ENCODE peak calls at places on chromosomes 12 and 14, in ten cellular contexts. One of them, this sample, is unnamed. For H3K9me3, the result is how much of the 10 kb centered on the place peaks cover.

GRCh38 chr12:132161046-132161781 is 17.0 kb downstream of the NOC4L start:
- DNase-seq in left ventricle myocardium inferior: peak
- DNase-seq in right cardiac atrium: peak
- DNase-seq in transverse colon: no peak
- DNase-seq in A549: peak
- DNase-seq in effector memory CD4-positive, alpha-beta T cell: no peak
- DNase-seq in heart left ventricle: no peak
- DNase-seq in ovary: no peak
- DNase-seq in CD8-positive, alpha-beta memory T cell: no peak
- DNase-seq in cardiac muscle cell: no peak
- DNase-seq in this sample: no peak

GRCh38 chr14:55607386-55607785 is 27.4 kb downstream of the KTN1 start:
- DNase-seq in left ventricle myocardium inferior: no peak
- DNase-seq in right cardiac atrium: no peak
- DNase-seq in transverse colon: no peak
- DNase-seq in A549: no peak
- DNase-seq in effector memory CD4-positive, alpha-beta T cell: no peak
- DNase-seq in heart left ventricle: no peak
- DNase-seq in ovary: no peak
- DNase-seq in CD8-positive, alpha-beta memory T cell: no peak
- DNase-seq in cardiac muscle cell: no peak
- DNase-seq in this sample: no peak

GRCh38 chr12:31991815-31992214 is 32.6 kb downstream of the RESF1 start:
- DNase-seq in left ventricle myocardium inferior: no peak
- DNase-seq in right cardiac atrium: no peak
- DNase-seq in transverse colon: no peak
- DNase-seq in A549: no peak
- DNase-seq in effector memory CD4-positive, alpha-beta T cell: no peak
- DNase-seq in heart left ventricle: no peak
- DNase-seq in ovary: no peak
- DNase-seq in CD8-positive, alpha-beta memory T cell: no peak
- DNase-seq in cardiac muscle cell: no peak
- DNase-seq in this sample: no peak

GRCh38 chr14:99513946-99514551 is 32.8 kb downstream of the CCNK start:
- DNase-seq in left ventricle myocardium inferior: no peak
- DNase-seq in right cardiac atrium: peak
- DNase-seq in transverse colon: no peak
- DNase-seq in A549: no peak
- DNase-seq in effector memory CD4-positive, alpha-beta T cell: no peak
- DNase-seq in heart left ventricle: peak
- DNase-seq in ovary: no peak
- DNase-seq in CD8-positive, alpha-beta memory T cell: no peak
- DNase-seq in cardiac muscle cell: no peak
- DNase-seq in this sample: no peak

GRCh38 chr14:50605776-50606175 is 45.8 kb downstream of the ATL1 start:
- DNase-seq in left ventricle myocardium inferior: no peak
- DNase-seq in right cardiac atrium: no peak
- DNase-seq in transverse colon: no peak
- DNase-seq in A549: no peak
- DNase-seq in effector memory CD4-positive, alpha-beta T cell: no peak
- DNase-seq in heart left ventricle: no peak
- DNase-seq in ovary: no peak
- DNase-seq in CD8-positive, alpha-beta memory T cell: no peak
- DNase-seq in cardiac muscle cell: no peak
- DNase-seq in this sample: no peak

GRCh38 chr12:10368206-10369171 is 21.4 kb downstream of the KLRK1 start:
- DNase-seq in left ventricle myocardium inferior: no peak
- DNase-seq in right cardiac atrium: peak
- DNase-seq in transverse colon: no peak
- DNase-seq in A549: no peak
- DNase-seq in effector memory CD4-positive, alpha-beta T cell: no peak
- DNase-seq in heart left ventricle: no peak
- DNase-seq in ovary: peak
- DNase-seq in CD8-positive, alpha-beta memory T cell: no peak
- DNase-seq in cardiac muscle cell: no peak
- DNase-seq in this sample: peak

GRCh38 chr12:87120440-87120839 is 864.2 kb upstream of the MGAT4C start:
- DNase-seq in left ventricle myocardium inferior: no peak
- DNase-seq in right cardiac atrium: no peak
- DNase-seq in transverse colon: no peak
- DNase-seq in A549: peak
- DNase-seq in effector memory CD4-positive, alpha-beta T cell: no peak
- DNase-seq in heart left ventricle: peak
- DNase-seq in ovary: no peak
- DNase-seq in CD8-positive, alpha-beta memory T cell: no peak
- DNase-seq in cardiac muscle cell: no peak
- DNase-seq in this sample: no peak

GRCh38 chr12:98973395-98973794 is 328.3 kb downstream of the APAF1 start:
- DNase-seq in left ventricle myocardium inferior: no peak
- DNase-seq in right cardiac atrium: no peak
- DNase-seq in transverse colon: no peak
- DNase-seq in A549: peak
- DNase-seq in effector memory CD4-positive, alpha-beta T cell: no peak
- DNase-seq in heart left ventricle: no peak
- DNase-seq in ovary: no peak
- DNase-seq in CD8-positive, alpha-beta memory T cell: no peak
- DNase-seq in cardiac muscle cell: no peak
- DNase-seq in this sample: no peak

GRCh38 chr12:52687527-52688385 is 7.5 kb upstream of the KRT1 start:
- DNase-seq in left ventricle myocardium inferior: no peak
- DNase-seq in right cardiac atrium: no peak
- DNase-seq in transverse colon: peak
- DNase-seq in A549: peak
- DNase-seq in effector memory CD4-positive, alpha-beta T cell: no peak
- DNase-seq in heart left ventricle: no peak
- DNase-seq in ovary: no peak
- DNase-seq in CD8-positive, alpha-beta memory T cell: no peak
- DNase-seq in cardiac muscle cell: no peak
- DNase-seq in this sample: no peak

GRCh38 chr12:103697912-103698751 is 111.1 kb downstream of the STAB2 start:
- DNase-seq in left ventricle myocardium inferior: no peak
- DNase-seq in right cardiac atrium: no peak
- DNase-seq in transverse colon: no peak
- DNase-seq in A549: no peak
- DNase-seq in effector memory CD4-positive, alpha-beta T cell: no peak
- DNase-seq in heart left ventricle: no peak
- DNase-seq in ovary: no peak
- DNase-seq in CD8-positive, alpha-beta memory T cell: no peak
- DNase-seq in cardiac muscle cell: no peak
- DNase-seq in this sample: no peak

GRCh38 chr14:74531467-74531866 is 37.9 kb downstream of the ISCA2 start:
- DNase-seq in left ventricle myocardium inferior: peak
- DNase-seq in right cardiac atrium: peak
- DNase-seq in transverse colon: peak
- DNase-seq in A549: peak
- DNase-seq in effector memory CD4-positive, alpha-beta T cell: no peak
- DNase-seq in heart left ventricle: peak
- DNase-seq in ovary: no peak
- DNase-seq in CD8-positive, alpha-beta memory T cell: no peak
- DNase-seq in cardiac muscle cell: peak
- DNase-seq in this sample: peak

GRCh38 chr14:59583755-59584154 is 7.1 kb upstream of the CCDC175 start:
- DNase-seq in left ventricle myocardium inferior: no peak
- DNase-seq in right cardiac atrium: no peak
- DNase-seq in transverse colon: no peak
- DNase-seq in A549: peak
- DNase-seq in effector memory CD4-positive, alpha-beta T cell: no peak
- DNase-seq in heart left ventricle: no peak
- DNase-seq in ovary: no peak
- DNase-seq in CD8-positive, alpha-beta memory T cell: no peak
- DNase-seq in cardiac muscle cell: peak
- DNase-seq in this sample: no peak

GRCh38 chr14:104072586-104072985 is 12.9 kb upstream of the ASPG start:
- DNase-seq in left ventricle myocardium inferior: no peak
- DNase-seq in right cardiac atrium: no peak
- DNase-seq in transverse colon: no peak
- DNase-seq in A549: no peak
- DNase-seq in effector memory CD4-positive, alpha-beta T cell: no peak
- DNase-seq in heart left ventricle: no peak
- DNase-seq in ovary: no peak
- DNase-seq in CD8-positive, alpha-beta memory T cell: no peak
- DNase-seq in cardiac muscle cell: no peak
- DNase-seq in this sample: no peak

GRCh38 chr12:107145397-107145796 is 52.0 kb upstream of the CRY1 start:
- DNase-seq in left ventricle myocardium inferior: no peak
- DNase-seq in right cardiac atrium: no peak
- DNase-seq in transverse colon: no peak
- DNase-seq in A549: peak
- DNase-seq in effector memory CD4-positive, alpha-beta T cell: no peak
- DNase-seq in heart left ventricle: no peak
- DNase-seq in ovary: no peak
- DNase-seq in CD8-positive, alpha-beta memory T cell: no peak
- DNase-seq in cardiac muscle cell: no peak
- DNase-seq in this sample: no peak

GRCh38 chr14:33432407-33433023 is 493.8 kb downstream of the NPAS3 start:
- DNase-seq in left ventricle myocardium inferior: no peak
- DNase-seq in right cardiac atrium: no peak
- DNase-seq in transverse colon: peak
- DNase-seq in A549: peak
- DNase-seq in effector memory CD4-positive, alpha-beta T cell: no peak
- DNase-seq in heart left ventricle: no peak
- DNase-seq in ovary: no peak
- DNase-seq in CD8-positive, alpha-beta memory T cell: no peak
- DNase-seq in cardiac muscle cell: peak
- DNase-seq in this sample: no peak

GRCh38 chr12:60849723-60850122 is 1253.9 kb downstream of the SLC16A7 start:
- DNase-seq in left ventricle myocardium inferior: no peak
- DNase-seq in right cardiac atrium: no peak
- DNase-seq in transverse colon: no peak
- DNase-seq in A549: no peak
- DNase-seq in effector memory CD4-positive, alpha-beta T cell: no peak
- DNase-seq in heart left ventricle: no peak
- DNase-seq in ovary: no peak
- DNase-seq in CD8-positive, alpha-beta memory T cell: no peak
- DNase-seq in cardiac muscle cell: no peak
- DNase-seq in this sample: no peak

GRCh38 chr12:122133192-122133950 is 40.6 kb downstream of the IL31 start:
- DNase-seq in left ventricle myocardium inferior: no peak
- DNase-seq in right cardiac atrium: peak
- DNase-seq in transverse colon: no peak
- DNase-seq in A549: no peak
- DNase-seq in effector memory CD4-positive, alpha-beta T cell: no peak
- DNase-seq in heart left ventricle: no peak
- DNase-seq in ovary: no peak
- DNase-seq in CD8-positive, alpha-beta memory T cell: no peak
- DNase-seq in cardiac muscle cell: no peak
- DNase-seq in this sample: no peak

GRCh38 chr12:123938679-123939480 is 33.8 kb downstream of the CCDC92 start:
- DNase-seq in left ventricle myocardium inferior: no peak
- DNase-seq in right cardiac atrium: no peak
- DNase-seq in transverse colon: no peak
- DNase-seq in A549: peak
- DNase-seq in effector memory CD4-positive, alpha-beta T cell: no peak
- DNase-seq in heart left ventricle: no peak
- DNase-seq in ovary: no peak
- DNase-seq in CD8-positive, alpha-beta memory T cell: no peak
- DNase-seq in cardiac muscle cell: peak
- DNase-seq in this sample: no peak

GRCh38 chr12:92560713-92561542 is 141.9 kb upstream of the PLEKHG7 start:
- DNase-seq in left ventricle myocardium inferior: no peak
- DNase-seq in right cardiac atrium: no peak
- DNase-seq in transverse colon: no peak
- DNase-seq in A549: no peak
- DNase-seq in effector memory CD4-positive, alpha-beta T cell: no peak
- DNase-seq in heart left ventricle: no peak
- DNase-seq in ovary: no peak
- DNase-seq in CD8-positive, alpha-beta memory T cell: no peak
- DNase-seq in cardiac muscle cell: no peak
- DNase-seq in this sample: no peak
- H3K27ac ChIP-seq in left ventricle myocardium inferior: peak
- H3K27ac ChIP-seq in right cardiac atrium: peak
- H3K27ac ChIP-seq in transverse colon: peak
- H3K27ac ChIP-seq in A549: peak
- H3K27ac ChIP-seq in effector memory CD4-positive, alpha-beta T cell: no peak
- H3K27ac ChIP-seq in heart left ventricle: peak
- H3K27ac ChIP-seq in ovary: no peak
- H3K27ac ChIP-seq in CD8-positive, alpha-beta memory T cell: no peak
- H3K27ac ChIP-seq in cardiac muscle cell: no peak
- H3K27ac ChIP-seq in this sample: peak

GRCh38 chr12:133217219-133217618 is 18.5 kb downstream of the ANHX start:
- DNase-seq in left ventricle myocardium inferior: no peak
- DNase-seq in right cardiac atrium: no peak
- DNase-seq in transverse colon: no peak
- DNase-seq in A549: no peak
- DNase-seq in effector memory CD4-positive, alpha-beta T cell: no peak
- DNase-seq in heart left ventricle: no peak
- DNase-seq in ovary: no peak
- DNase-seq in CD8-positive, alpha-beta memory T cell: no peak
- DNase-seq in cardiac muscle cell: no peak
- DNase-seq in this sample: no peak
- H3K9me3 ChIP-seq in left ventricle myocardium inferior: half or more
- H3K9me3 ChIP-seq in right cardiac atrium: under half
- H3K9me3 ChIP-seq in transverse colon: under half
- H3K9me3 ChIP-seq in A549: half or more
- H3K9me3 ChIP-seq in effector memory CD4-positive, alpha-beta T cell: under half
- H3K9me3 ChIP-seq in heart left ventricle: half or more
- H3K9me3 ChIP-seq in ovary: under half
- H3K9me3 ChIP-seq in CD8-positive, alpha-beta memory T cell: under half
- H3K9me3 ChIP-seq in cardiac muscle cell: under half
- H3K9me3 ChIP-seq in this sample: half or more

GRCh38 chr14:30558362-30558674 is 640 bp upstream of the G2E3 start:
- DNase-seq in left ventricle myocardium inferior: no peak
- DNase-seq in right cardiac atrium: no peak
- DNase-seq in transverse colon: no peak
- DNase-seq in A549: no peak
- DNase-seq in effector memory CD4-positive, alpha-beta T cell: no peak
- DNase-seq in heart left ventricle: no peak
- DNase-seq in ovary: no peak
- DNase-seq in CD8-positive, alpha-beta memory T cell: no peak
- DNase-seq in cardiac muscle cell: no peak
- DNase-seq in this sample: no peak
- H3K27ac ChIP-seq in left ventricle myocardium inferior: peak
- H3K27ac ChIP-seq in right cardiac atrium: no peak
- H3K27ac ChIP-seq in transverse colon: peak
- H3K27ac ChIP-seq in A549: peak
- H3K27ac ChIP-seq in effector memory CD4-positive, alpha-beta T cell: peak
- H3K27ac ChIP-seq in heart left ventricle: peak
- H3K27ac ChIP-seq in ovary: peak
- H3K27ac ChIP-seq in CD8-positive, alpha-beta memory T cell: peak
- H3K27ac ChIP-seq in cardiac muscle cell: peak
- H3K27ac ChIP-seq in this sample: peak

GRCh38 chr14:101055106-101055662 is 151.7 kb upstream of the RTL1 start:
- DNase-seq in left ventricle myocardium inferior: no peak
- DNase-seq in right cardiac atrium: no peak
- DNase-seq in transverse colon: no peak
- DNase-seq in A549: no peak
- DNase-seq in effector memory CD4-positive, alpha-beta T cell: no peak
- DNase-seq in heart left ventricle: no peak
- DNase-seq in ovary: peak
- DNase-seq in CD8-positive, alpha-beta memory T cell: no peak
- DNase-seq in cardiac muscle cell: no peak
- DNase-seq in this sample: no peak
- H3K9me3 ChIP-seq in left ventricle myocardium inferior: under half
- H3K9me3 ChIP-seq in right cardiac atrium: under half
- H3K9me3 ChIP-seq in transverse colon: under half
- H3K9me3 ChIP-seq in A549: under half
- H3K9me3 ChIP-seq in effector memory CD4-positive, alpha-beta T cell: under half
- H3K9me3 ChIP-seq in heart left ventricle: under half
- H3K9me3 ChIP-seq in ovary: under half
- H3K9me3 ChIP-seq in CD8-positive, alpha-beta memory T cell: under half
- H3K9me3 ChIP-seq in cardiac muscle cell: under half
- H3K9me3 ChIP-seq in this sample: under half